ENCODE peak calls at places on chromosomes 2 and 18, in seven cellular contexts. U is heart right ventricle, C is colonic mucosa, S is osteoblast, B is mammary epithelial cell, M is psoas muscle, W is K562. F is an unnamed sample.

GRCh38 chr2:157411624-157412336 is 32.1 kb downstream of the CYTIP start:
- DNase-seq in W (no peak), M (no peak), B (no peak), U (no peak), C (no peak), S (no peak), F (no peak)

GRCh38 chr2:208142925-208143799 is 2.8 kb downstream of the CRYGB start:
- DNase-seq in S (no peak), U (no peak), C (no peak), W (no peak), M (no peak), B (no peak), F (no peak)

GRCh38 chr2:185144159-185144919 is 546.0 kb downstream of the ZNF804A start:
- DNase-seq in M (no peak), W (no peak), U (no peak), B (no peak), C (no peak), S (no peak), F (no peak)

GRCh38 chr2:233201271-233202013 is 50.0 kb upstream of the ATG16L1 start:
- DNase-seq in B (no peak), S (peak; percentile 78), W (no peak), U (no peak), C (no peak), M (no peak), F (no peak)

GRCh38 chr2:169438476-169438875 is 40.8 kb upstream of the BBS5 start:
- DNase-seq in C (no peak), W (no peak), M (no peak), S (no peak), B (no peak), U (no peak), F (no peak)

GRCh38 chr2:58101500-58101899 is 54.9 kb downstream of the VRK2 start:
- DNase-seq in C (no peak), M (no peak), U (no peak), S (no peak), W (no peak), B (no peak), F (no peak)

GRCh38 chr18:10343778-10344177 is 110.7 kb upstream of the APCDD1 start:
- DNase-seq in W (no peak), B (no peak), C (no peak), S (no peak), U (no peak), M (no peak), F (no peak)

GRCh38 chr2:164839914-164840457 is 1.6 kb downstream of the COBLL1 start:
- DNase-seq in S (peak; percentile 88), C (no peak), U (no peak), M (no peak), W (no peak), B (peak; percentile 86), F (peak; percentile 44)

GRCh38 chr2:21892140-21892539 is 768.4 kb downstream of the TDRD15 start:
- DNase-seq in S (no peak), M (no peak), C (no peak), U (no peak), B (no peak), W (no peak), F (no peak)

GRCh38 chr2:86221066-86221684 is 21.9 kb downstream of the MRPL35 start:
- DNase-seq in W (peak; percentile 77), C (peak; percentile 37), S (no peak), U (no peak), B (peak; percentile 32), M (no peak), F (no peak)

GRCh38 chr2:75565523-75566449 is 5.0 kb upstream of the EVA1A start:
- DNase-seq in B (no peak), C (no peak), M (no peak), U (no peak), S (no peak), W (no peak), F (no peak)

GRCh38 chr18:76615065-76615733 is 120.2 kb upstream of the ZNF516 start:
- DNase-seq in W (no peak), B (no peak), C (no peak), S (peak; percentile 76), U (no peak), M (no peak), F (no peak)

GRCh38 chr2:190679813-190680591 is 31.1 kb downstream of the NAB1 start:
- DNase-seq in M (peak; percentile 68), W (peak; percentile 27), B (peak; percentile 32), S (peak; percentile 57), C (peak; percentile 68), U (peak; percentile 38), F (peak; percentile 5)

GRCh38 chr2:216404010-216404618 is 8.2 kb upstream of the SMARCAL1 start:
- DNase-seq in W (peak; percentile 34), M (no peak), U (no peak), S (no peak), B (peak; percentile 18), C (peak; percentile 57), F (no peak)

DNA sequence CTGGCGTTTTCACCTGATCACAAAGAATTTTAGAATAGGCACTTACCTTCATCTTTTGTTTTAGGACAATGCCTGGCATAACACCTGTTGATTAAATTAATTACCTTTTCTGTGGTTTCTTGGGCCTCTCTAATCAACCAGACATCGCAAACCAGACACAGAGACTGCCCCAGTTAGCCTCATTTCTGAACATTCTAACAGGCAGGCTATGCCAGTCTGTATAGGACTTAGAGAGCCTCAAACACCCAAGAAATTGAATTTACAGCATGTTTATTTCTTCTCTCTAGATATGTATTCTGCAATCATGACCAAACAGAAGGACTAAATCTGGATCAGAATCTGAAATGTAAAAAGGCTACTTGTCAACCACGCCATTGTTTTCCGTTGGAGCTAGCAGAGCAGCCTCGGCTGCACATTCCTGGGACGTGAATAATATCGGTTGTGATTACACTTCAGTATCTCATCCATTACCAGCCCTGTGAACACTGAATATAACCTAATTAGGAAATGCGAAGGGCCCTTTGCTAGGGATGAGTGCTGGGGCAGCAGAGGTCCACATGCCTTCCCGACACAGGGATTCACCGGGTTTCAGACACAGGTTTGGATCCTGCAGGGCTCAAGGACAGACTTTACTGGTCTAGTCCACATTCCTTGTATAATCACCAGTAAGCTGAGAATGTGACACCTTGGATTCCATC is 17.5 kb upstream of the CDC42EP3 start:
- DNase-seq in B (peak; percentile 78), W (no peak), C (no peak), S (no peak), M (no peak), U (no peak), F (peak; percentile 42)
- H3K27ac ChIP-seq in B (peak overlapping the region; percentile 76), W (no peak overlapping the region), C (peak overlapping the region; percentile 32), S (peak overlapping the region; percentile 73), M (no peak overlapping the region), U (peak overlapping the region; percentile 39), F (peak overlapping the region; percentile 64)

DNA sequence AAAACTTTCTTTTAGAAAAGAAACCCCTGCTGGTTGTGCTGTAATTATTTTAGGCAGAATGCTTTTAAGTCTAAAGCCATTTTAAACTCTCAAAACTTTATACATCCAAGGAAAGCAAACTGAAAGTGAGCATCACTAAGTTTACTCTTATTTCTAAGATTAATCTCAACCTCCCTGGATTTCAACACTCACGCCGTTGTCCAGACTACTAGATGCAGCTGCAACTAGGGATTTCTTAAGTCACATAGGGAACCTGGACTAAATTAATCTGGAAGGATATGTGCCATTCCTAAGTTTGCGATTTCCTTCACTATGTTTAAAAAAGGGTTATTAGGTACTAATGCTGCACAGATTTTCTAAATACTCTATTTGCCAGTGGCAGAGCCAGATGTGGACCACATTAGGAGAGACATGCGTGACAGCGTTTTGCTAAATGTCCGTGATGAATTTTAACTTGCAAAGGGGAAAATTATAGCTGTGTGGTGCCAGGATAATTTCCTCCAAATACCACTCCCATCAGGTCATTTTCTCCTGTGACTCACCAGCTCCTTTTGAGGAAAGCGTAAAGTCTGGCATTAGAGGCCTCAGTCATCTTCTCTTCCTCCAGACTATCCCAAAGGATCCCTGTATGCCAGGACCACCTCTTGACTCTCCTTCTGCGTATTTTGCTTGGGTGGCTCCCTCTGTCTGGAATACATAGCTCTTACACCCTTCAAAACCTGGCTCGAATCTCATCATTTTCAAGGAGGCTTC is 143.7 kb downstream of the ATL2 start:
- DNase-seq in S (peak; percentile 78), C (no peak), W (no peak), M (no peak), U (no peak), B (no peak), F (no peak)
- TF ChIP-seq CTCF in S (peak; percentile 49), C (no peak), W (no peak), M (no peak), U (no peak), B (no peak), F (no peak)

DNA sequence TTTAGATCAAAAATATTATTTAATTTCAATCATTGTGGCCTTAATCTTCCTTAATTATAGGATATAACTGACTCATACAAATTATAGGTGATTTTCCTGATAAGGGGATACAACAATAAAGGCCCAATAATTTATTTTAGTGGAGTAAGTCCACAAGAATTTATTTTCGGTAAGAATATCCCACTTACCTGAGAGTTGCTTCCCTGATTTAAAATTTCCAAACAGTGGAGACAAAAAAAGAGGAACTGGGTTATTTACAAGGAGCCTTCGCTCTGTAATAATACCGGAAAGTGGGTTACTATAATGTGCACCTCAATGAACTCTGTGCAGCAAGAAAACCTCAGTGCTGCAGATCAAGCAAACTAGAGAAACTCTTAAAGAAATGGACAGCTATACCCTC is 42.2 kb downstream of the FEZ2 start:
- DNase-seq in W (no peak), C (no peak), U (no peak), M (no peak), B (no peak), S (no peak), F (no peak)
- H3K27ac ChIP-seq in W (no peak overlapping the region), C (no peak overlapping the region), U (no peak overlapping the region), M (peak overlapping the region; percentile 28), B (no peak overlapping the region), S (peak overlapping the region; percentile 76), F (no peak overlapping the region)

GRCh38 chr18:61189376-61189775 is 143.9 kb upstream of the CDH20 start:
- DNase-seq in M (no peak), S (no peak), C (no peak), U (no peak), W (no peak), B (no peak), F (no peak)
- TF ChIP-seq CTCF in M (no peak), S (no peak), C (no peak), U (no peak), W (no peak), B (no peak), F (no peak)

DNA sequence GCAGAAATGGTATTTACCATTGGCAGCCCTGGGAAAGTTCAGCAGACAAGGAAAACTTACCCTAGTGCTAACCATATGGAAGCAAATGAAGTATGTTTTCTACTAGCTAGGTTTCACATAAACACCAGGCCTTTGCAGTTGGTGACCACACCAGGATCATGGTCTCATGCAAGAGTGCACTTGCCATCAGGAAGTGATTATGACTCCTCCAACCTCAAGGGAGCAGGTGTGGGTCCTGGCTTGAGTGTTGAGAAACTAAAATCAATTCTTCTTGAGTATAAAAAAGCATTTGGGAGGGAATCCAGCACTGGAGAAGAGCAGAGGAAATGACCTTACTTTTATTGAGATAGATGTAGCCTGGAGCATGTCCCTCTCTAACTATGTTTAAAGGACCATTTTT is 56.8 kb upstream of the SPAG16 start:
- DNase-seq in B (peak; percentile 54), C (no peak), M (no peak), U (no peak), S (no peak), W (no peak), F (no peak)
- H3K27ac ChIP-seq in B (no peak overlapping the region), C (no peak overlapping the region), M (no peak overlapping the region), U (no peak overlapping the region), S (no peak overlapping the region), W (no peak overlapping the region), F (no peak overlapping the region)

GRCh38 chr2:102235491-102235890 is 48.7 kb downstream of the IL1RL2 start:
- DNase-seq in U (no peak), B (no peak), M (no peak), S (no peak), C (no peak), W (no peak), F (no peak)
- TF ChIP-seq CTCF in U (no peak), B (peak; percentile 50), M (peak; percentile 13), S (peak; percentile 51), C (no peak), W (peak; percentile 58), F (no peak)